ENCODE peak calls at places on chromosome 22, in six cellular contexts. A is activated CD4-positive, alpha-beta memory T cell treated with anti-CD3 and anti-CD28 coated beads, Interleukin-2, amount 10 ng/mL, durations not matched to agents 7 days and 5 days; P is anterior cingulate cortex; M is NCI-H2171 treated with DMSO at 0.1 percent for 48 hours; R is T-helper 22 cell; U is neural crest cell. D is an unnamed sample.
A peak's percentile ranks its signal among the peaks of the same experiment; 100 is the strongest.

GRCh38 chr22:50009765-50010675 is 2.5 kb downstream of the IL17REL start:
- DNase-seq in A (no peak), P (no peak), M (no peak), R (no peak), U (no peak), D (no peak)

GRCh38 chr22:43308451-43309235 is 34.5 kb downstream of the SCUBE1 start:
- DNase-seq in A (no peak), P (no peak), M (peak; percentile 94), R (no peak), U (no peak), D (no peak)

GRCh38 chr22:21652010-21652546 is 10.0 kb downstream of the SDF2L1 start:
- DNase-seq in A (peak; percentile 92), P (peak; percentile 71), M (peak; percentile 95), R (peak; percentile 73), U (peak; percentile 90), D (peak; percentile 39)

GRCh38 chr22:36383110-36383581 is 4.6 kb downstream of the MYH9 start:
- DNase-seq in A (peak; percentile 83), P (no peak), M (no peak), R (peak; percentile 64), U (no peak), D (no peak)

GRCh38 chr22:22693531-22693884 is 49.1 kb downstream of the GGTLC2 start:
- DNase-seq in A (no peak), P (no peak), M (no peak), R (no peak), U (no peak), D (no peak)

GRCh38 chr22:37588540-37589215 is 8.8 kb upstream of the LGALS2 start:
- DNase-seq in A (no peak), P (no peak), M (no peak), R (no peak), U (no peak), D (no peak)

GRCh38 chr22:50192056-50192824 is 6.5 kb downstream of the TRABD start:
- DNase-seq in A (no peak), P (no peak), M (no peak), R (no peak), U (no peak), D (no peak)

GRCh38 chr22:19181786-19182471 is 3.4 kb upstream of the SLC25A1 start:
- DNase-seq in A (no peak), P (no peak), M (no peak), R (no peak), U (no peak), D (no peak)

GRCh38 chr22:43783777-43784176 is 28.3 kb downstream of the EFCAB6 start:
- DNase-seq in A (no peak), P (no peak), M (no peak), R (no peak), U (no peak), D (no peak)

GRCh38 chr22:40641269-40641668 is 4.8 kb upstream of the MRTFA start:
- DNase-seq in A (no peak), P (no peak), M (no peak), R (no peak), U (no peak), D (no peak)

GRCh38 chr22:46338636-46339035 is 3.1 kb downstream of the TRMU start:
- DNase-seq in A (no peak), P (no peak), M (no peak), R (no peak), U (no peak), D (no peak)

GRCh38 chr22:42801537-42802165 is 55.4 kb downstream of the ARFGAP3 start:
- DNase-seq in A (no peak), P (no peak), M (no peak), R (no peak), U (no peak), D (no peak)

GRCh38 chr22:22460635-22461034 is 47.9 kb downstream of the ZNF280B start:
- DNase-seq in A (no peak), P (no peak), M (no peak), R (no peak), U (no peak), D (no peak)

GRCh38 chr22:29343313-29343805 is 27.9 kb upstream of the RASL10A start:
- DNase-seq in A (no peak), P (peak; percentile 62), M (peak; percentile 99), R (no peak), U (no peak), D (peak; percentile 42)

GRCh38 chr22:17705565-17706450 is 67.3 kb downstream of the BCL2L13 start:
- DNase-seq in A (no peak), P (no peak), M (no peak), R (no peak), U (no peak), D (no peak)

GRCh38 chr22:45999379-45999971 is 22.5 kb upstream of the WNT7B start:
- DNase-seq in A (no peak), P (no peak), M (peak; percentile 39), R (no peak), U (no peak), D (no peak)

GRCh38 chr22:27300661-27301285 is 500.8 kb downstream of the MN1 start:
- DNase-seq in A (no peak), P (no peak), M (no peak), R (no peak), U (no peak), D (no peak)

GRCh38 chr22:37633693-37634504 is 5.6 kb upstream of the SH3BP1 start:
- DNase-seq in A (peak; percentile 74), P (peak; percentile 76), M (peak; percentile 58), R (peak; percentile 40), U (peak; percentile 69), D (peak; percentile 69)

GRCh38 chr22:49063040-49063329 is 764.7 kb downstream of the BRD1 start:
- DNase-seq in A (no peak), P (no peak), M (no peak), R (no peak), U (no peak), D (no peak)

GRCh38 chr22:38214248-38215056 is 12.7 kb downstream of the MAFF start:
- DNase-seq in A (peak; percentile 76), P (peak; percentile 32), M (no peak), R (peak; percentile 60), U (peak; percentile 73), D (no peak)

GRCh38 chr22:42992886-42993479 is 22.0 kb downstream of the PACSIN2 start:
- DNase-seq in A (no peak), P (no peak), M (no peak), R (no peak), U (no peak), D (no peak)

GRCh38 chr22:44394246-44395115 is 81.7 kb upstream of the SHISAL1 start:
- DNase-seq in A (no peak), P (no peak), M (no peak), R (no peak), U (no peak), D (no peak)

GRCh38 chr22:47793304-47794101 is 1031.1 kb downstream of the TBC1D22A start:
- DNase-seq in A (peak; percentile 7), P (no peak), M (no peak), R (no peak), U (no peak), D (no peak)

GRCh38 chr22:40008726-40009125 is 14.0 kb downstream of the FAM83F start:
- DNase-seq in A (no peak), P (no peak), M (no peak), R (no peak), U (no peak), D (no peak)

GRCh38 chr22:42396621-42397331 is 35.4 kb downstream of the NFAM1 start:
- DNase-seq in A (no peak), P (no peak), M (peak; percentile 91), R (no peak), U (no peak), D (no peak)

GRCh38 chr22:38068641-38069371 is 11.6 kb downstream of the PICK1 start:
- DNase-seq in A (no peak), P (no peak), M (no peak), R (no peak), U (no peak), D (no peak)

GRCh38 chr22:17120711-17121234 is 387 bp downstream of the TMEM121B start:
- DNase-seq in A (no peak), P (peak; percentile 36), M (peak; percentile 28), R (no peak), U (peak; percentile 14), D (no peak)

GRCh38 chr22:41230399-41230785 is 10.3 kb downstream of the CHADL start:
- DNase-seq in A (no peak), P (no peak), M (no peak), R (no peak), U (no peak), D (no peak)

GRCh38 chr22:45475063-45475747 is 27.5 kb upstream of the FBLN1 start:
- DNase-seq in A (no peak), P (no peak), M (peak; percentile 98), R (no peak), U (no peak), D (no peak)

GRCh38 chr22:45154383-45154782 is 9.3 kb upstream of the NUP50 start:
- DNase-seq in A (no peak), P (no peak), M (no peak), R (no peak), U (no peak), D (no peak)

GRCh38 chr22:19419464-19420178 is 11.9 kb downstream of the HIRA start:
- DNase-seq in A (peak; percentile 67), P (no peak), M (peak; percentile 86), R (no peak), U (no peak), D (no peak)

D was measured in substantia nigra.